ENCODE peak calls at places on chromosome 7, in eight cellular contexts. U is naive B cell; O is EL; Y is stimulated activated CD4-positive, alpha-beta T cell treated with anti-CD3 and anti-CD28 coated beads, Interleukin-12 subunit alpha, Interleukin-12 subunit beta, amount 100 ng/mL, for 48 hours; Z is EH; B is globus pallidus; N is NCI-H2029; Q is non-pigmented ciliary epithelial cell. J is an unnamed sample.

GRCh38 chr7:44291066-44291732 is 34.2 kb downstream of the CAMK2B start:
- DNase-seq in U (no peak), O (no peak), Y (no peak), Z (peak), B (no peak), N (no peak), Q (peak), J (peak)

GRCh38 chr7:38584443-38585210 is 46.5 kb downstream of the AMPH start:
- DNase-seq in U (no peak), O (peak), Y (no peak), Z (peak), B (no peak), N (no peak), Q (peak), J (peak)

GRCh38 chr7:92205987-92206386 is 27.0 kb upstream of the LRRD1 start:
- DNase-seq in U (no peak), O (no peak), Y (no peak), Z (no peak), B (no peak), N (no peak), Q (no peak), J (no peak)

GRCh38 chr7:51455513-51455912 is 138.9 kb upstream of the COBL start:
- DNase-seq in U (no peak), O (no peak), Y (no peak), Z (no peak), B (no peak), N (peak), Q (no peak), J (no peak)

GRCh38 chr7:67625257-67625713 is 628.7 kb downstream of the TYW1 start:
- DNase-seq in U (peak), O (peak), Y (no peak), Z (peak), B (peak), N (peak), Q (peak), J (peak)

GRCh38 chr7:584122-584465 is 64.4 kb upstream of the PDGFA start:
- DNase-seq in U (no peak), O (no peak), Y (peak), Z (peak), B (no peak), N (no peak), Q (no peak), J (no peak)

GRCh38 chr7:28560771-28561170 is 148.5 kb downstream of the CREB5 start:
- DNase-seq in U (no peak), O (no peak), Y (no peak), Z (no peak), B (no peak), N (no peak), Q (no peak), J (no peak)

GRCh38 chr7:127986581-127987461 is 44.4 kb downstream of the LRRC4 start:
- DNase-seq in U (no peak), O (no peak), Y (no peak), Z (no peak), B (no peak), N (no peak), Q (no peak), J (no peak)

GRCh38 chr7:18414885-18415284 is 80.7 kb upstream of the HDAC9 start:
- DNase-seq in U (no peak), O (no peak), Y (no peak), Z (no peak), B (no peak), N (no peak), Q (no peak), J (no peak)

GRCh38 chr7:28629216-28629848 is 217.0 kb downstream of the CREB5 start:
- DNase-seq in U (no peak), O (peak), Y (no peak), Z (peak), B (no peak), N (no peak), Q (peak), J (peak)

GRCh38 chr7:74658171-74659004 is 870 bp downstream of the GTF2I start:
- DNase-seq in U (peak), O (peak), Y (peak), Z (peak), B (peak), N (peak), Q (no peak), J (peak)

GRCh38 chr7:154928136-154929005 is 74.6 kb downstream of the PAXIP1 start:
- DNase-seq in U (peak), O (peak), Y (peak), Z (peak), B (peak), N (peak), Q (peak), J (peak)

GRCh38 chr7:75054744-75055527 is 18.7 kb downstream of the RCC1L start:
- DNase-seq in U (no peak), O (peak), Y (no peak), Z (peak), B (peak), N (no peak), Q (peak), J (peak)

GRCh38 chr7:129315916-129316315 is 91.1 kb downstream of the AHCYL2 start:
- DNase-seq in U (no peak), O (no peak), Y (no peak), Z (no peak), B (peak), N (no peak), Q (no peak), J (no peak)

GRCh38 chr7:135109976-135110375 is 37.9 kb upstream of the TMEM140 start:
- DNase-seq in U (no peak), O (no peak), Y (no peak), Z (no peak), B (no peak), N (no peak), Q (no peak), J (no peak)

GRCh38 chr7:148607151-148607661 is 16.6 kb downstream of the C7orf33 start:
- DNase-seq in U (no peak), O (no peak), Y (no peak), Z (no peak), B (no peak), N (no peak), Q (no peak), J (no peak)

GRCh38 chr7:24825931-24826661 is 68.8 kb upstream of the GSDME start:
- DNase-seq in U (no peak), O (peak), Y (no peak), Z (peak), B (no peak), N (no peak), Q (no peak), J (peak)

GRCh38 chr7:157753713-157754415 is 417.1 kb downstream of the DNAJB6 start:
- DNase-seq in U (no peak), O (no peak), Y (no peak), Z (no peak), B (no peak), N (no peak), Q (no peak), J (no peak)

GRCh38 chr7:105387621-105388372 is 924 bp downstream of the SRPK2 start:
- DNase-seq in U (peak), O (peak), Y (peak), Z (peak), B (peak), N (peak), Q (no peak), J (peak)